ENCODE peak calls at places on chromosomes 4 and X, in nine cellular contexts. One of them, this sample, is unnamed.

GRCh38 chr4:26863512-26863911 is 2.9 kb downstream of the STIM2 start:
- DNase-seq in retinal pigment epithelial cell: no peak
- DNase-seq in CD4-positive, alpha-beta T cell: no peak
- DNase-seq in fibroblast of mammary gland: no peak
- DNase-seq in progenitor cell of endocrine pancreas: no peak
- DNase-seq in Peyer's patch: no peak
- DNase-seq in upper lobe of left lung: no peak
- DNase-seq in osteoblast: no peak
- DNase-seq in heart right ventricle: no peak
- DNase-seq in this sample: no peak

GRCh38 chr4:137534516-137534915 is 2.2 kb upstream of the PCDH18 start:
- DNase-seq in retinal pigment epithelial cell: no peak
- DNase-seq in CD4-positive, alpha-beta T cell: no peak
- DNase-seq in fibroblast of mammary gland: peak; percentile 55
- DNase-seq in progenitor cell of endocrine pancreas: no peak
- DNase-seq in Peyer's patch: no peak
- DNase-seq in upper lobe of left lung: no peak
- DNase-seq in osteoblast: no peak
- DNase-seq in heart right ventricle: no peak
- DNase-seq in this sample: no peak

GRCh38 chr4:21901281-21901680 is 47.3 kb downstream of the KCNIP4 start:
- DNase-seq in retinal pigment epithelial cell: no peak
- DNase-seq in CD4-positive, alpha-beta T cell: no peak
- DNase-seq in fibroblast of mammary gland: no peak
- DNase-seq in progenitor cell of endocrine pancreas: no peak
- DNase-seq in Peyer's patch: no peak
- DNase-seq in upper lobe of left lung: no peak
- DNase-seq in osteoblast: no peak
- DNase-seq in heart right ventricle: no peak
- DNase-seq in this sample: no peak

GRCh38 chr4:75547647-75548387 is 8.0 kb upstream of the ODAPH start:
- DNase-seq in retinal pigment epithelial cell: no peak
- DNase-seq in CD4-positive, alpha-beta T cell: no peak
- DNase-seq in fibroblast of mammary gland: peak; percentile 17
- DNase-seq in progenitor cell of endocrine pancreas: no peak
- DNase-seq in Peyer's patch: peak; percentile 31
- DNase-seq in upper lobe of left lung: peak; percentile 32
- DNase-seq in osteoblast: no peak
- DNase-seq in heart right ventricle: peak; percentile 35
- DNase-seq in this sample: peak; percentile 12

GRCh38 chr4:138311771-138312535 is 69.8 kb upstream of the SLC7A11 start:
- DNase-seq in retinal pigment epithelial cell: no peak
- DNase-seq in CD4-positive, alpha-beta T cell: no peak
- DNase-seq in fibroblast of mammary gland: no peak
- DNase-seq in progenitor cell of endocrine pancreas: no peak
- DNase-seq in Peyer's patch: no peak
- DNase-seq in upper lobe of left lung: no peak
- DNase-seq in osteoblast: peak; percentile 39
- DNase-seq in heart right ventricle: no peak
- DNase-seq in this sample: no peak

GRCh38 chrX:40132751-40133150 is 35.0 kb upstream of the BCOR start:
- DNase-seq in retinal pigment epithelial cell: peak; percentile 70
- DNase-seq in CD4-positive, alpha-beta T cell: no peak
- DNase-seq in fibroblast of mammary gland: peak; percentile 87
- DNase-seq in progenitor cell of endocrine pancreas: no peak
- DNase-seq in Peyer's patch: no peak
- DNase-seq in upper lobe of left lung: peak; percentile 75
- DNase-seq in osteoblast: peak; percentile 93
- DNase-seq in heart right ventricle: peak; percentile 42
- DNase-seq in this sample: no peak

GRCh38 chrX:75603833-75604232 is 81.0 kb upstream of the ZDHHC15 start:
- DNase-seq in retinal pigment epithelial cell: no peak
- DNase-seq in CD4-positive, alpha-beta T cell: no peak
- DNase-seq in fibroblast of mammary gland: peak; percentile 36
- DNase-seq in progenitor cell of endocrine pancreas: no peak
- DNase-seq in Peyer's patch: no peak
- DNase-seq in upper lobe of left lung: no peak
- DNase-seq in osteoblast: no peak
- DNase-seq in heart right ventricle: no peak
- DNase-seq in this sample: no peak

GRCh38 chrX:103919336-103919682 is 43.1 kb upstream of the TMSB15B start:
- DNase-seq in retinal pigment epithelial cell: peak; percentile 3
- DNase-seq in CD4-positive, alpha-beta T cell: no peak
- DNase-seq in fibroblast of mammary gland: peak; percentile 49
- DNase-seq in progenitor cell of endocrine pancreas: no peak
- DNase-seq in Peyer's patch: peak; percentile 23
- DNase-seq in upper lobe of left lung: no peak
- DNase-seq in osteoblast: peak; percentile 63
- DNase-seq in heart right ventricle: no peak
- DNase-seq in this sample: no peak

GRCh38 chr4:79575709-79576479 is 167.9 kb upstream of the GK2 start:
- DNase-seq in retinal pigment epithelial cell: no peak
- DNase-seq in CD4-positive, alpha-beta T cell: no peak
- DNase-seq in fibroblast of mammary gland: no peak
- DNase-seq in progenitor cell of endocrine pancreas: no peak
- DNase-seq in Peyer's patch: no peak
- DNase-seq in upper lobe of left lung: no peak
- DNase-seq in osteoblast: no peak
- DNase-seq in heart right ventricle: no peak
- DNase-seq in this sample: no peak

GRCh38 chr4:20264688-20265087 is 13.0 kb downstream of the SLIT2 start:
- DNase-seq in retinal pigment epithelial cell: no peak
- DNase-seq in CD4-positive, alpha-beta T cell: no peak
- DNase-seq in fibroblast of mammary gland: no peak
- DNase-seq in progenitor cell of endocrine pancreas: no peak
- DNase-seq in Peyer's patch: no peak
- DNase-seq in upper lobe of left lung: no peak
- DNase-seq in osteoblast: no peak
- DNase-seq in heart right ventricle: no peak
- DNase-seq in this sample: no peak

GRCh38 chrX:72554448-72555140 is 18.0 kb downstream of the HDAC8 start:
- DNase-seq in retinal pigment epithelial cell: peak; percentile 76
- DNase-seq in CD4-positive, alpha-beta T cell: no peak
- DNase-seq in fibroblast of mammary gland: peak; percentile 25
- DNase-seq in progenitor cell of endocrine pancreas: peak; percentile 12
- DNase-seq in Peyer's patch: no peak
- DNase-seq in upper lobe of left lung: no peak
- DNase-seq in osteoblast: peak; percentile 42
- DNase-seq in heart right ventricle: peak; percentile 8
- DNase-seq in this sample: no peak
- TF ChIP-seq CTCF in retinal pigment epithelial cell: no peak
- TF ChIP-seq CTCF in CD4-positive, alpha-beta T cell: no peak
- TF ChIP-seq CTCF in fibroblast of mammary gland: no peak
- TF ChIP-seq CTCF in progenitor cell of endocrine pancreas: peak; percentile 39
- TF ChIP-seq CTCF in Peyer's patch: no peak
- TF ChIP-seq CTCF in upper lobe of left lung: no peak
- TF ChIP-seq CTCF in osteoblast: no peak
- TF ChIP-seq CTCF in heart right ventricle: no peak
- TF ChIP-seq CTCF in this sample: no peak

GRCh38 chr4:44736900-44737299 is 10.5 kb upstream of the GNPDA2 start:
- DNase-seq in retinal pigment epithelial cell: no peak
- DNase-seq in CD4-positive, alpha-beta T cell: no peak
- DNase-seq in fibroblast of mammary gland: no peak
- DNase-seq in progenitor cell of endocrine pancreas: no peak
- DNase-seq in Peyer's patch: no peak
- DNase-seq in upper lobe of left lung: no peak
- DNase-seq in osteoblast: no peak
- DNase-seq in heart right ventricle: no peak
- DNase-seq in this sample: no peak

GRCh38 chr4:44740201-44740600 is 13.8 kb upstream of the GNPDA2 start:
- DNase-seq in retinal pigment epithelial cell: no peak
- DNase-seq in CD4-positive, alpha-beta T cell: no peak
- DNase-seq in fibroblast of mammary gland: peak; percentile 10
- DNase-seq in progenitor cell of endocrine pancreas: no peak
- DNase-seq in Peyer's patch: no peak
- DNase-seq in upper lobe of left lung: no peak
- DNase-seq in osteoblast: no peak
- DNase-seq in heart right ventricle: no peak
- DNase-seq in this sample: no peak

GRCh38 chr4:44738615-44739014 is 12.3 kb upstream of the GNPDA2 start:
- DNase-seq in retinal pigment epithelial cell: no peak
- DNase-seq in CD4-positive, alpha-beta T cell: no peak
- DNase-seq in fibroblast of mammary gland: peak; percentile 18
- DNase-seq in progenitor cell of endocrine pancreas: no peak
- DNase-seq in Peyer's patch: no peak
- DNase-seq in upper lobe of left lung: no peak
- DNase-seq in osteoblast: no peak
- DNase-seq in heart right ventricle: no peak
- DNase-seq in this sample: no peak
- TF ChIP-seq CTCF in retinal pigment epithelial cell: peak; percentile 54
- TF ChIP-seq CTCF in CD4-positive, alpha-beta T cell: peak; percentile 46
- TF ChIP-seq CTCF in fibroblast of mammary gland: peak; percentile 47
- TF ChIP-seq CTCF in progenitor cell of endocrine pancreas: peak; percentile 31
- TF ChIP-seq CTCF in Peyer's patch: no peak
- TF ChIP-seq CTCF in upper lobe of left lung: peak; percentile 11
- TF ChIP-seq CTCF in osteoblast: no peak
- TF ChIP-seq CTCF in heart right ventricle: no peak
- TF ChIP-seq CTCF in this sample: peak; percentile 50

GRCh38 chr4:183760326-183760725 is 101.2 kb downstream of the TRAPPC11 start:
- DNase-seq in retinal pigment epithelial cell: no peak
- DNase-seq in CD4-positive, alpha-beta T cell: no peak
- DNase-seq in fibroblast of mammary gland: no peak
- DNase-seq in progenitor cell of endocrine pancreas: no peak
- DNase-seq in Peyer's patch: no peak
- DNase-seq in upper lobe of left lung: no peak
- DNase-seq in osteoblast: no peak
- DNase-seq in heart right ventricle: no peak
- DNase-seq in this sample: no peak

GRCh38 chr4:183758735-183759447 is 99.8 kb downstream of the TRAPPC11 start:
- DNase-seq in retinal pigment epithelial cell: no peak
- DNase-seq in CD4-positive, alpha-beta T cell: no peak
- DNase-seq in fibroblast of mammary gland: no peak
- DNase-seq in progenitor cell of endocrine pancreas: no peak
- DNase-seq in Peyer's patch: no peak
- DNase-seq in upper lobe of left lung: no peak
- DNase-seq in osteoblast: no peak
- DNase-seq in heart right ventricle: no peak
- DNase-seq in this sample: no peak

GRCh38 chr4:183757105-183757504 is 98.0 kb downstream of the TRAPPC11 start:
- DNase-seq in retinal pigment epithelial cell: no peak
- DNase-seq in CD4-positive, alpha-beta T cell: no peak
- DNase-seq in fibroblast of mammary gland: no peak
- DNase-seq in progenitor cell of endocrine pancreas: no peak
- DNase-seq in Peyer's patch: no peak
- DNase-seq in upper lobe of left lung: peak; percentile 54
- DNase-seq in osteoblast: no peak
- DNase-seq in heart right ventricle: no peak
- DNase-seq in this sample: peak; percentile 22

GRCh38 chr4:183758006-183758734 is 99.1 kb downstream of the TRAPPC11 start:
- DNase-seq in retinal pigment epithelial cell: no peak
- DNase-seq in CD4-positive, alpha-beta T cell: no peak
- DNase-seq in fibroblast of mammary gland: peak; percentile 21
- DNase-seq in progenitor cell of endocrine pancreas: peak; percentile 23
- DNase-seq in Peyer's patch: no peak
- DNase-seq in upper lobe of left lung: no peak
- DNase-seq in osteoblast: no peak
- DNase-seq in heart right ventricle: peak; percentile 81
- DNase-seq in this sample: no peak
- TF ChIP-seq CTCF in retinal pigment epithelial cell: peak; percentile 38
- TF ChIP-seq CTCF in CD4-positive, alpha-beta T cell: no peak
- TF ChIP-seq CTCF in fibroblast of mammary gland: peak; percentile 38
- TF ChIP-seq CTCF in progenitor cell of endocrine pancreas: peak; percentile 52
- TF ChIP-seq CTCF in Peyer's patch: no peak
- TF ChIP-seq CTCF in upper lobe of left lung: peak; percentile 9
- TF ChIP-seq CTCF in osteoblast: peak; percentile 18
- TF ChIP-seq CTCF in heart right ventricle: peak; percentile 58
- TF ChIP-seq CTCF in this sample: peak; percentile 40

DNA sequence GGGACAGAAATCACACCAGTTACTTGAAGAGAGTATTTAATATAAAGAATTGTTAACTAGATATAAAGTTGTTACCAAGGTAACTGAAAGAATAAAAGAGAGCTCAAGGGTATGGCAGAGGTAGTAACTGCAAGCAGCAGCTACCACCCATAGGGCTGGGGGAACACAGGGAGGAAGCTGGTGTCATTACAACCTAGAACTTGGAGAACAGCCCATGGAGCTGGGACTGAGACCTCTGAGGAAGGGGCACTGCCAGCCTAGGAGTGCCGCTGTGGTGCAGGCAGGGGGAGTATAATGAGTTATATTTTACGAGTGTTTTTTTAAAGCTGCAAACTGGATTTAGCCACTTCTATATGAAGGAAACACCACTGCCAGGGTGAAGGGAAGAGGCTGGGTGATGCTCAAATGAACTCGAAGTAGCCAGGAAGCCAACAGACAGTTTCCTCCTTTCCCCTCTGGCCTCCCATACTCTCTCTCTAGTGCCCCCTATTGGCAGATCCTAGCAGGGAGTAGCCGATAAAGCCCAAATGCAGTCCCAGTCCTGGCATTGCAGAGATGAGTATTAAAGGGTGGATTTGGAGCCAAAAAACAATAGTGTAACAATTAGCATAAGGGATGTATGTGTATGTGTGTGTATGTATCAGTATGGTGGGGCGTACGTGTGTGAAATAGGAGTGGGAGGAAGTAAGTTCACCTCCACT is 213.7 kb upstream of the LDB2 start:
- DNase-seq in retinal pigment epithelial cell: no peak
- DNase-seq in CD4-positive, alpha-beta T cell: no peak
- DNase-seq in fibroblast of mammary gland: peak; percentile 33
- DNase-seq in progenitor cell of endocrine pancreas: no peak
- DNase-seq in Peyer's patch: no peak
- DNase-seq in upper lobe of left lung: no peak
- DNase-seq in osteoblast: no peak
- DNase-seq in heart right ventricle: no peak
- DNase-seq in this sample: no peak
- TF ChIP-seq CTCF in retinal pigment epithelial cell: peak; percentile 67
- TF ChIP-seq CTCF in CD4-positive, alpha-beta T cell: no peak
- TF ChIP-seq CTCF in fibroblast of mammary gland: peak; percentile 68
- TF ChIP-seq CTCF in progenitor cell of endocrine pancreas: peak; percentile 49
- TF ChIP-seq CTCF in Peyer's patch: no peak
- TF ChIP-seq CTCF in upper lobe of left lung: no peak
- TF ChIP-seq CTCF in osteoblast: peak; percentile 59
- TF ChIP-seq CTCF in heart right ventricle: peak; percentile 36
- TF ChIP-seq CTCF in this sample: peak; percentile 79

GRCh38 chrX:29388509-29388908 is 801.3 kb downstream of the IL1RAPL1 start:
- DNase-seq in retinal pigment epithelial cell: no peak
- DNase-seq in CD4-positive, alpha-beta T cell: no peak
- DNase-seq in fibroblast of mammary gland: no peak
- DNase-seq in progenitor cell of endocrine pancreas: no peak
- DNase-seq in Peyer's patch: no peak
- DNase-seq in upper lobe of left lung: no peak
- DNase-seq in osteoblast: no peak
- DNase-seq in heart right ventricle: no peak
- DNase-seq in this sample: no peak
- TF ChIP-seq CTCF in retinal pigment epithelial cell: no peak
- TF ChIP-seq CTCF in CD4-positive, alpha-beta T cell: no peak
- TF ChIP-seq CTCF in fibroblast of mammary gland: no peak
- TF ChIP-seq CTCF in progenitor cell of endocrine pancreas: no peak
- TF ChIP-seq CTCF in Peyer's patch: no peak
- TF ChIP-seq CTCF in upper lobe of left lung: no peak
- TF ChIP-seq CTCF in osteoblast: no peak
- TF ChIP-seq CTCF in heart right ventricle: no peak
- TF ChIP-seq CTCF in this sample: no peak

GRCh38 chr4:60133414-60133813 is 1066.7 kb upstream of the ADGRL3 start:
- DNase-seq in retinal pigment epithelial cell: peak; percentile 58
- DNase-seq in CD4-positive, alpha-beta T cell: no peak
- DNase-seq in fibroblast of mammary gland: no peak
- DNase-seq in progenitor cell of endocrine pancreas: no peak
- DNase-seq in Peyer's patch: no peak
- DNase-seq in upper lobe of left lung: no peak
- DNase-seq in osteoblast: no peak
- DNase-seq in heart right ventricle: no peak
- DNase-seq in this sample: no peak
- TF ChIP-seq CTCF in retinal pigment epithelial cell: no peak
- TF ChIP-seq CTCF in CD4-positive, alpha-beta T cell: no peak
- TF ChIP-seq CTCF in fibroblast of mammary gland: no peak
- TF ChIP-seq CTCF in progenitor cell of endocrine pancreas: no peak
- TF ChIP-seq CTCF in Peyer's patch: no peak
- TF ChIP-seq CTCF in upper lobe of left lung: no peak
- TF ChIP-seq CTCF in osteoblast: no peak
- TF ChIP-seq CTCF in heart right ventricle: no peak
- TF ChIP-seq CTCF in this sample: no peak